ENCODE peak calls at places on chromosomes 6 and 20, in six cellular contexts. W is cardiac muscle cell, U is pancreas, K is mammary epithelial cell, A is OCI-LY7, P is psoas muscle. Z is an unnamed sample.

GRCh38 chr6:39200498-39201020 is 28.7 kb downstream of the KCNK5 start:
- DNase-seq in W (no peak), U (no peak), K (no peak), A (no peak), P (peak), Z (no peak)

GRCh38 chr6:19153270-19153980 is 683.7 kb upstream of the ID4 start:
- DNase-seq in W (peak), U (no peak), K (peak), A (no peak), P (no peak), Z (no peak)

GRCh38 chr6:114342086-114342825 is 567 bp downstream of the HS3ST5 start:
- DNase-seq in W (peak), U (peak), K (peak), A (no peak), P (peak), Z (no peak)

GRCh38 chr6:160254467-160255312 is 3.9 kb downstream of the SLC22A2 start:
- DNase-seq in W (no peak), U (no peak), K (peak), A (no peak), P (no peak), Z (no peak)

GRCh38 chr6:124676033-124676432 is 286.2 kb upstream of the RNF217 start:
- DNase-seq in W (peak), U (no peak), K (peak), A (no peak), P (no peak), Z (no peak)

GRCh38 chr6:3797231-3798200 is 46.0 kb upstream of the PXDC1 start:
- DNase-seq in W (peak), U (no peak), K (peak), A (no peak), P (no peak), Z (no peak)

GRCh38 chr6:31639043-31639442 is 13.4 kb downstream of the BAG6 start:
- DNase-seq in W (no peak), U (no peak), K (no peak), A (no peak), P (no peak), Z (no peak)

GRCh38 chr6:162053084-162053483 is 674.5 kb downstream of the PRKN start:
- DNase-seq in W (no peak), U (no peak), K (no peak), A (no peak), P (no peak), Z (no peak)

GRCh38 chr20:7113577-7114466 is 346.3 kb downstream of the BMP2 start:
- DNase-seq in W (peak), U (no peak), K (peak), A (peak), P (no peak), Z (no peak)

GRCh38 chr6:42028234-42029061 is 21.9 kb upstream of the TAF8 start:
- DNase-seq in W (peak), U (no peak), K (no peak), A (no peak), P (no peak), Z (no peak)

GRCh38 chr6:82704048-82704447 is 340.4 kb downstream of the TPBG start:
- DNase-seq in W (no peak), U (no peak), K (no peak), A (no peak), P (no peak), Z (no peak)

GRCh38 chr6:150029276-150029675 is 3.9 kb upstream of the RAET1L start:
- DNase-seq in W (no peak), U (no peak), K (no peak), A (no peak), P (no peak), Z (no peak)

GRCh38 chr6:871503-871902 is 178.6 kb upstream of the EXOC2 start:
- DNase-seq in W (no peak), U (no peak), K (no peak), A (no peak), P (no peak), Z (no peak)

GRCh38 chr6:123439371-123439770 is 197.4 kb downstream of the TRDN start:
- DNase-seq in W (no peak), U (no peak), K (no peak), A (no peak), P (no peak), Z (no peak)

GRCh38 chr20:59004763-59005522 is 2.1 kb downstream of the CTSZ start:
- DNase-seq in W (no peak), U (peak), K (no peak), A (peak), P (peak), Z (peak)

GRCh38 chr6:21201673-21202430 is 391.7 kb upstream of the SOX4 start:
- DNase-seq in W (no peak), U (no peak), K (no peak), A (no peak), P (no peak), Z (no peak)

GRCh38 chr20:23178806-23179205 is 92.7 kb upstream of the CD93 start:
- DNase-seq in W (peak), U (no peak), K (no peak), A (no peak), P (peak), Z (no peak)

GRCh38 chr6:104969108-104969507 is 12.2 kb downstream of the LIN28B start:
- DNase-seq in W (no peak), U (no peak), K (no peak), A (no peak), P (no peak), Z (no peak)

GRCh38 chr6:15518878-15519277 is 143.9 kb downstream of the DTNBP1 start:
- DNase-seq in W (no peak), U (no peak), K (no peak), A (no peak), P (no peak), Z (no peak)

GRCh38 chr20:53763707-53764415 is 170.2 kb upstream of the ZNF217 start:
- DNase-seq in W (peak), U (no peak), K (no peak), A (no peak), P (no peak), Z (no peak)

GRCh38 chr20:32460683-32461320 is 102.7 kb downstream of the ASXL1 start:
- DNase-seq in W (no peak), U (peak), K (no peak), A (no peak), P (no peak), Z (no peak)

GRCh38 chr20:40768105-40768504 is 79.1 kb upstream of the MAFB start:
- DNase-seq in W (no peak), U (no peak), K (no peak), A (no peak), P (no peak), Z (no peak)

GRCh38 chr6:6492675-6493074 is 95.8 kb upstream of the LY86 start:
- DNase-seq in W (no peak), U (no peak), K (no peak), A (no peak), P (no peak), Z (no peak)

GRCh38 chr6:119586250-119586882 is 236.8 kb upstream of the MAN1A1 start:
- DNase-seq in W (no peak), U (no peak), K (no peak), A (peak), P (no peak), Z (no peak)

GRCh38 chr20:13839421-13840092 is 54.7 kb downstream of the NDUFAF5 start:
- DNase-seq in W (peak), U (no peak), K (peak), A (no peak), P (no peak), Z (no peak)

GRCh38 chr6:145352382-145353080 is 382.8 kb downstream of the EPM2A start:
- DNase-seq in W (no peak), U (no peak), K (no peak), A (no peak), P (no peak), Z (no peak)

GRCh38 chr20:17654649-17655285 is 27.3 kb downstream of the RRBP1 start:
- DNase-seq in W (peak), U (no peak), K (no peak), A (no peak), P (peak), Z (no peak)
- TF ChIP-seq CTCF in W (peak), U (peak), K (peak), A (peak), P (peak), Z (peak)

GRCh38 chr20:4776079-4776630 is 54.4 kb downstream of the PRND start:
- DNase-seq in W (no peak), U (no peak), K (no peak), A (no peak), P (no peak), Z (no peak)
- H3K27ac ChIP-seq in W (no peak), U (no peak), K (no peak), A (no peak), P (no peak), Z (no peak)

GRCh38 chr6:153058909-153059308 is 56.4 kb upstream of the MTRF1L start:
- DNase-seq in W (peak), U (no peak), K (no peak), A (no peak), P (no peak), Z (no peak)

GRCh38 chr6:153062516-153062915 is 60.0 kb upstream of the MTRF1L start:
- DNase-seq in W (no peak), U (no peak), K (peak), A (no peak), P (no peak), Z (no peak)

GRCh38 chr6:153059311-153059710 is 56.8 kb upstream of the MTRF1L start:
- DNase-seq in W (no peak), U (no peak), K (no peak), A (no peak), P (no peak), Z (no peak)

GRCh38 chr6:153058291-153058690 is 55.8 kb upstream of the MTRF1L start:
- DNase-seq in W (peak), U (no peak), K (peak), A (no peak), P (no peak), Z (no peak)

DNA sequence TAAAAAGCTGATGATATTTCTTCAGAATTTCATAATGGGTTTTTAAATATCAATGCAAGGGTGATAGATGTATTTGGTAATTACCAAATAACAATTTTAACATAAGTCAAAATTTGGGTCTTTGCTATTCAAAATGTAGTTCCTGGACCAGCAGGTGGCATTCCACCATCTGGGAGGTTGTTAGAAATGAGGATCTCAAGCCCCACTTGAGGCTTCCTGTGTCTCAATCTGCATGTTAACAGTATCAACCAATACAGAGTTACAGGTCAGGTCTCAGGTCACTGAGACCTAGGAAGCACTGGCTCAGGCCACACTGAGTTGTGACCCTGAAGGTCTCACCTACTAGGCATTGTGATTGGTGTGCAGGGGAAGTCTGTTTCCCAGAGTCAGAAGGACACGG is 57.2 kb upstream of the MTRF1L start:
- DNase-seq in W (no peak), U (no peak), K (no peak), A (no peak), P (no peak), Z (no peak)
- TF ChIP-seq CTCF in W (no peak), U (no peak), K (peak), A (peak), P (no peak), Z (no peak)

GRCh38 chr6:69795469-69796080 is 1.2 kb downstream of the LMBRD1 start:
- DNase-seq in W (peak), U (no peak), K (no peak), A (peak), P (no peak), Z (no peak)
- H3K27ac ChIP-seq in W (peak), U (peak), K (peak), A (peak), P (peak), Z (peak)

Z was measured in CD4-positive, alpha-beta T cell.